ENCODE peak calls at places on chromosomes 5 and 9, in four cellular contexts. E, L, Q and S are unnamed samples.

GRCh38 chr5:138611295-138612220 is 36.4 kb upstream of the HSPA9 start:
- DNase-seq in L (no peak), Q (no peak), E (no peak), S (peak; percentile 28)

GRCh38 chr9:89397471-89397870 is 79.2 kb downstream of the SECISBP2 start:
- DNase-seq in L (no peak), E (no peak), Q (no peak), S (no peak)

GRCh38 chr9:88593537-88594185 is 58.7 kb downstream of the NXNL2 start:
- DNase-seq in Q (peak; percentile 81), L (no peak), E (peak; percentile 34), S (peak; percentile 76)

GRCh38 chr5:52837591-52838001 is 49.9 kb downstream of the ITGA1 start:
- DNase-seq in E (no peak), Q (no peak), L (peak; percentile 22), S (no peak)

GRCh38 chr5:59826996-59827395 is 66.5 kb downstream of the PDE4D start:
- DNase-seq in Q (no peak), E (no peak), L (no peak), S (no peak)

GRCh38 chr9:124037790-124038189 is 26.2 kb downstream of the LHX2 start:
- DNase-seq in E (no peak), Q (peak; percentile 24), L (no peak), S (no peak)

GRCh38 chr9:28365020-28365640 is 791.8 kb upstream of the C9orf72 start:
- DNase-seq in L (no peak), E (no peak), Q (no peak), S (no peak)

GRCh38 chr5:16178745-16179372 is 732 bp downstream of the MARCHF11 start:
- DNase-seq in L (peak; percentile 10), Q (peak; percentile 45), E (no peak), S (peak; percentile 76)

GRCh38 chr5:133273661-133274596 is 222.1 kb downstream of the HSPA4 start:
- DNase-seq in L (no peak), E (no peak), Q (peak; percentile 64), S (no peak)

GRCh38 chr5:14204785-14205321 is 61.7 kb downstream of the TRIO start:
- DNase-seq in L (peak; percentile 83), Q (peak; percentile 87), E (no peak), S (peak; percentile 95)

GRCh38 chr9:19969721-19970120 is 180.9 kb upstream of the SLC24A2 start:
- DNase-seq in L (no peak), E (no peak), Q (peak; percentile 49), S (no peak)

GRCh38 chr9:124661184-124661755 is 109.8 kb downstream of the NR6A1 start:
- DNase-seq in Q (no peak), E (no peak), L (no peak), S (no peak)

GRCh38 chr9:78325343-78325742 is 28.4 kb downstream of the PSAT1 start:
- DNase-seq in Q (no peak), E (no peak), L (no peak), S (peak; percentile 30)

GRCh38 chr9:72292874-72293607 is 72.0 kb downstream of the ZFAND5 start:
- DNase-seq in L (peak; percentile 75), Q (peak; percentile 36), E (no peak), S (peak; percentile 35)